ENCODE peak calls at places on chromosomes 3 and 15, in ten cellular contexts. One of them, this sample, is unnamed.

GRCh38 chr3:172107403-172107802 is 68.0 kb downstream of the FNDC3B start:
- DNase-seq in MCF 10A: no peak
- DNase-seq in esophagus squamous epithelium: no peak
- DNase-seq in cardiac muscle cell: no peak
- DNase-seq in OCI-LY7: peak; percentile 91
- DNase-seq in ovary: no peak
- DNase-seq in neural crest cell: no peak
- DNase-seq in endothelial cell: no peak
- DNase-seq in dorsolateral prefrontal cortex: no peak
- DNase-seq in HFFc6: no peak
- DNase-seq in this sample: no peak

GRCh38 chr3:78580691-78581090 is 1187.1 kb downstream of the ROBO1 start:
- DNase-seq in OCI-LY7: no peak
- DNase-seq in HFFc6: no peak
- DNase-seq in neural crest cell: no peak
- DNase-seq in ovary: no peak
- DNase-seq in endothelial cell: no peak
- DNase-seq in dorsolateral prefrontal cortex: no peak
- DNase-seq in cardiac muscle cell: no peak
- DNase-seq in esophagus squamous epithelium: no peak
- DNase-seq in MCF 10A: no peak
- DNase-seq in this sample: no peak

GRCh38 chr15:80514071-80514780 is 110.0 kb downstream of the ARNT2 start:
- DNase-seq in HFFc6: peak; percentile 52
- DNase-seq in cardiac muscle cell: peak; percentile 91
- DNase-seq in OCI-LY7: no peak
- DNase-seq in MCF 10A: peak; percentile 21
- DNase-seq in dorsolateral prefrontal cortex: no peak
- DNase-seq in endothelial cell: no peak
- DNase-seq in esophagus squamous epithelium: no peak
- DNase-seq in neural crest cell: no peak
- DNase-seq in ovary: no peak
- DNase-seq in this sample: no peak

GRCh38 chr3:49410844-49411549 is 779 bp downstream of the RHOA start:
- DNase-seq in esophagus squamous epithelium: no peak
- DNase-seq in OCI-LY7: no peak
- DNase-seq in endothelial cell: no peak
- DNase-seq in MCF 10A: no peak
- DNase-seq in cardiac muscle cell: no peak
- DNase-seq in ovary: no peak
- DNase-seq in dorsolateral prefrontal cortex: no peak
- DNase-seq in neural crest cell: no peak
- DNase-seq in HFFc6: no peak
- DNase-seq in this sample: no peak

GRCh38 chr15:90306560-90306959 is 41.1 kb downstream of the NGRN start:
- DNase-seq in OCI-LY7: no peak
- DNase-seq in cardiac muscle cell: no peak
- DNase-seq in endothelial cell: no peak
- DNase-seq in HFFc6: no peak
- DNase-seq in neural crest cell: no peak
- DNase-seq in ovary: no peak
- DNase-seq in MCF 10A: no peak
- DNase-seq in dorsolateral prefrontal cortex: no peak
- DNase-seq in esophagus squamous epithelium: no peak
- DNase-seq in this sample: no peak

GRCh38 chr3:184168363-184169120 is 6.1 kb upstream of the AP2M1 start:
- DNase-seq in cardiac muscle cell: peak; percentile 76
- DNase-seq in HFFc6: peak; percentile 93
- DNase-seq in ovary: no peak
- DNase-seq in dorsolateral prefrontal cortex: no peak
- DNase-seq in esophagus squamous epithelium: no peak
- DNase-seq in endothelial cell: no peak
- DNase-seq in neural crest cell: no peak
- DNase-seq in OCI-LY7: no peak
- DNase-seq in MCF 10A: no peak
- DNase-seq in this sample: no peak

GRCh38 chr15:80549712-80550111 is 145.4 kb upstream of the ABHD17C start:
- DNase-seq in cardiac muscle cell: peak; percentile 31
- DNase-seq in ovary: no peak
- DNase-seq in HFFc6: no peak
- DNase-seq in neural crest cell: no peak
- DNase-seq in esophagus squamous epithelium: no peak
- DNase-seq in endothelial cell: no peak
- DNase-seq in MCF 10A: no peak
- DNase-seq in OCI-LY7: no peak
- DNase-seq in dorsolateral prefrontal cortex: no peak
- DNase-seq in this sample: no peak

GRCh38 chr3:162082516-162082915 is 585.9 kb downstream of the OTOL1 start:
- DNase-seq in neural crest cell: no peak
- DNase-seq in MCF 10A: no peak
- DNase-seq in ovary: no peak
- DNase-seq in OCI-LY7: no peak
- DNase-seq in HFFc6: peak; percentile 2
- DNase-seq in dorsolateral prefrontal cortex: no peak
- DNase-seq in cardiac muscle cell: no peak
- DNase-seq in esophagus squamous epithelium: no peak
- DNase-seq in endothelial cell: no peak
- DNase-seq in this sample: no peak

GRCh38 chr3:3065876-3066275 is 44.3 kb downstream of the IL5RA start:
- DNase-seq in HFFc6: no peak
- DNase-seq in MCF 10A: peak; percentile 19
- DNase-seq in OCI-LY7: no peak
- DNase-seq in dorsolateral prefrontal cortex: no peak
- DNase-seq in ovary: no peak
- DNase-seq in esophagus squamous epithelium: no peak
- DNase-seq in cardiac muscle cell: peak; percentile 54
- DNase-seq in neural crest cell: no peak
- DNase-seq in endothelial cell: no peak
- DNase-seq in this sample: no peak

GRCh38 chr15:60656491-60657284 is 177.7 kb upstream of the ICE2 start:
- DNase-seq in ovary: no peak
- DNase-seq in esophagus squamous epithelium: no peak
- DNase-seq in MCF 10A: peak; percentile 58
- DNase-seq in dorsolateral prefrontal cortex: no peak
- DNase-seq in cardiac muscle cell: peak; percentile 86
- DNase-seq in HFFc6: no peak
- DNase-seq in neural crest cell: no peak
- DNase-seq in endothelial cell: no peak
- DNase-seq in OCI-LY7: no peak
- DNase-seq in this sample: no peak

GRCh38 chr3:153442386-153442785 is 280.4 kb downstream of the RAP2B start:
- DNase-seq in esophagus squamous epithelium: no peak
- DNase-seq in dorsolateral prefrontal cortex: no peak
- DNase-seq in ovary: no peak
- DNase-seq in cardiac muscle cell: peak; percentile 28
- DNase-seq in HFFc6: no peak
- DNase-seq in neural crest cell: no peak
- DNase-seq in endothelial cell: no peak
- DNase-seq in OCI-LY7: no peak
- DNase-seq in MCF 10A: no peak
- DNase-seq in this sample: no peak

GRCh38 chr3:153440311-153440710 is 278.3 kb downstream of the RAP2B start:
- DNase-seq in endothelial cell: no peak
- DNase-seq in esophagus squamous epithelium: no peak
- DNase-seq in dorsolateral prefrontal cortex: no peak
- DNase-seq in cardiac muscle cell: no peak
- DNase-seq in HFFc6: no peak
- DNase-seq in neural crest cell: no peak
- DNase-seq in MCF 10A: no peak
- DNase-seq in OCI-LY7: no peak
- DNase-seq in ovary: no peak
- DNase-seq in this sample: no peak

GRCh38 chr3:153438275-153438674 is 276.2 kb downstream of the RAP2B start:
- DNase-seq in dorsolateral prefrontal cortex: no peak
- DNase-seq in endothelial cell: no peak
- DNase-seq in neural crest cell: no peak
- DNase-seq in esophagus squamous epithelium: no peak
- DNase-seq in HFFc6: no peak
- DNase-seq in OCI-LY7: no peak
- DNase-seq in cardiac muscle cell: no peak
- DNase-seq in MCF 10A: no peak
- DNase-seq in ovary: no peak
- DNase-seq in this sample: no peak

GRCh38 chr3:153442799-153443487 is 280.9 kb downstream of the RAP2B start:
- DNase-seq in MCF 10A: no peak
- DNase-seq in cardiac muscle cell: no peak
- DNase-seq in OCI-LY7: no peak
- DNase-seq in HFFc6: no peak
- DNase-seq in neural crest cell: no peak
- DNase-seq in dorsolateral prefrontal cortex: no peak
- DNase-seq in endothelial cell: no peak
- DNase-seq in esophagus squamous epithelium: no peak
- DNase-seq in ovary: no peak
- DNase-seq in this sample: no peak

GRCh38 chr3:153439780-153440179 is 277.8 kb downstream of the RAP2B start:
- DNase-seq in MCF 10A: peak; percentile 23
- DNase-seq in OCI-LY7: no peak
- DNase-seq in esophagus squamous epithelium: no peak
- DNase-seq in ovary: no peak
- DNase-seq in HFFc6: no peak
- DNase-seq in dorsolateral prefrontal cortex: no peak
- DNase-seq in endothelial cell: no peak
- DNase-seq in cardiac muscle cell: no peak
- DNase-seq in neural crest cell: no peak
- DNase-seq in this sample: no peak
- TF ChIP-seq CTCF in MCF 10A: no peak
- TF ChIP-seq CTCF in OCI-LY7: peak; percentile 17
- TF ChIP-seq CTCF in esophagus squamous epithelium: no peak
- TF ChIP-seq CTCF in ovary: no peak
- TF ChIP-seq CTCF in HFFc6: peak; percentile 64
- TF ChIP-seq CTCF in dorsolateral prefrontal cortex: no peak
- TF ChIP-seq CTCF in endothelial cell: no peak
- TF ChIP-seq CTCF in cardiac muscle cell: no peak
- TF ChIP-seq CTCF in neural crest cell: no peak
- TF ChIP-seq CTCF in this sample: no peak

DNA sequence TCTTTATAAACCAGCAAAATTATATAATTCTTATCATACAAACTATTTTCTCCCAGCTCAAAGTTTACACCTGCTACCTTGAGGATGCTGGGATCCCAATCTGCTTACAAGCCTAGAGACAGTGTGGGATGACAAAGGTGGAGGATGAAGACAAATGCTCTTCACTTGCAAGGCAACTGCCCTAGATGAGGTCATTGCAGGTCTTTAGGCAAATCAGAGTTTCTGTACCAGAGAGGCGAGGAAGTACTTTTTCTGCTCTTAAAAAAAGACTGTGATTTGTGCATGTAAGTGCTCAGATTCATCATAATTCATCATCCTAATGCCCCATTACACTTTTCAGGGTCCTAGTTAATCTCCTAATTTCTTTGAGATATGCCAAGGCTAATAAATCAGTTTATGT is 376.1 kb downstream of the ZPLD1 start:
- DNase-seq in OCI-LY7: no peak
- DNase-seq in dorsolateral prefrontal cortex: no peak
- DNase-seq in HFFc6: no peak
- DNase-seq in neural crest cell: no peak
- DNase-seq in esophagus squamous epithelium: no peak
- DNase-seq in ovary: no peak
- DNase-seq in MCF 10A: no peak
- DNase-seq in cardiac muscle cell: no peak
- DNase-seq in endothelial cell: no peak
- DNase-seq in this sample: no peak
- TF ChIP-seq CTCF in OCI-LY7: no peak
- TF ChIP-seq CTCF in dorsolateral prefrontal cortex: no peak
- TF ChIP-seq CTCF in HFFc6: no peak
- TF ChIP-seq CTCF in neural crest cell: no peak
- TF ChIP-seq CTCF in esophagus squamous epithelium: no peak
- TF ChIP-seq CTCF in ovary: no peak
- TF ChIP-seq CTCF in MCF 10A: no peak
- TF ChIP-seq CTCF in cardiac muscle cell: no peak
- TF ChIP-seq CTCF in endothelial cell: no peak
- TF ChIP-seq CTCF in this sample: no peak

GRCh38 chr3:134525293-134525692 is 39.4 kb downstream of the CEP63 start:
- DNase-seq in dorsolateral prefrontal cortex: no peak
- DNase-seq in HFFc6: no peak
- DNase-seq in MCF 10A: no peak
- DNase-seq in ovary: no peak
- DNase-seq in esophagus squamous epithelium: no peak
- DNase-seq in endothelial cell: no peak
- DNase-seq in OCI-LY7: no peak
- DNase-seq in neural crest cell: no peak
- DNase-seq in cardiac muscle cell: no peak
- DNase-seq in this sample: no peak

GRCh38 chr3:134522541-134522940 is 36.7 kb downstream of the CEP63 start:
- DNase-seq in cardiac muscle cell: no peak
- DNase-seq in dorsolateral prefrontal cortex: no peak
- DNase-seq in neural crest cell: no peak
- DNase-seq in ovary: no peak
- DNase-seq in esophagus squamous epithelium: no peak
- DNase-seq in OCI-LY7: no peak
- DNase-seq in endothelial cell: no peak
- DNase-seq in HFFc6: no peak
- DNase-seq in MCF 10A: no peak
- DNase-seq in this sample: no peak

GRCh38 chr3:134527538-134528186 is 41.8 kb downstream of the CEP63 start:
- DNase-seq in OCI-LY7: no peak
- DNase-seq in neural crest cell: no peak
- DNase-seq in cardiac muscle cell: no peak
- DNase-seq in dorsolateral prefrontal cortex: no peak
- DNase-seq in endothelial cell: no peak
- DNase-seq in HFFc6: no peak
- DNase-seq in esophagus squamous epithelium: no peak
- DNase-seq in ovary: no peak
- DNase-seq in MCF 10A: no peak
- DNase-seq in this sample: no peak

GRCh38 chr3:134526319-134526718 is 40.5 kb downstream of the CEP63 start:
- DNase-seq in HFFc6: no peak
- DNase-seq in OCI-LY7: no peak
- DNase-seq in esophagus squamous epithelium: no peak
- DNase-seq in dorsolateral prefrontal cortex: no peak
- DNase-seq in neural crest cell: no peak
- DNase-seq in cardiac muscle cell: no peak
- DNase-seq in ovary: no peak
- DNase-seq in MCF 10A: no peak
- DNase-seq in endothelial cell: no peak
- DNase-seq in this sample: no peak

DNA sequence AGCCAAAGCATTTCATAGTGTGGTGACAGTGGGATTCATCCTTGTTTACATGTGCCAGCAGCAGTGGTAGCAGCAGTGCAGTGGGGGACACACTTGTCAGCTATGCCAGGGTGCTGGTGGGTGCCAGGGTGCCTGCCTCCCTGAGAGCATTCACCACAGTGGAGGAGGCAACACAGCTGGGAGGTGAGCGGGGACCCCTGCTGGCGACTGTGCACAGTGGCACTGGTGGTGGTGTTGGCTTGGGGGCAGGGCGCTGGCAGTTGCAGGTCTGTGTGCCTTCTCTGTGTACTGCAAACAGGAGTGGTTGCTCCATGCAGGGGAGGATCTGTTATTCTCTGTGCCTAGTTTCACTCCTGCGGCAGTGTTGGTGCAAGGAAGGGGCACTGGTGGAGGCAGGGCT is 41.2 kb downstream of the CEP63 start:
- DNase-seq in HFFc6: no peak
- DNase-seq in dorsolateral prefrontal cortex: no peak
- DNase-seq in ovary: no peak
- DNase-seq in esophagus squamous epithelium: no peak
- DNase-seq in MCF 10A: peak; percentile 13
- DNase-seq in cardiac muscle cell: peak; percentile 7
- DNase-seq in neural crest cell: no peak
- DNase-seq in endothelial cell: peak; percentile 38
- DNase-seq in OCI-LY7: no peak
- DNase-seq in this sample: peak; percentile 67
- TF ChIP-seq CTCF in HFFc6: peak; percentile 72
- TF ChIP-seq CTCF in dorsolateral prefrontal cortex: no peak
- TF ChIP-seq CTCF in ovary: no peak
- TF ChIP-seq CTCF in esophagus squamous epithelium: no peak
- TF ChIP-seq CTCF in MCF 10A: peak; percentile 18
- TF ChIP-seq CTCF in cardiac muscle cell: peak; percentile 17
- TF ChIP-seq CTCF in neural crest cell: peak; percentile 27
- TF ChIP-seq CTCF in endothelial cell: peak; percentile 55
- TF ChIP-seq CTCF in OCI-LY7: peak; percentile 55
- TF ChIP-seq CTCF in this sample: peak; percentile 71

GRCh38 chr15:53512029-53512428 is 247.4 kb downstream of the WDR72 start:
- DNase-seq in OCI-LY7: no peak
- DNase-seq in endothelial cell: no peak
- DNase-seq in ovary: no peak
- DNase-seq in dorsolateral prefrontal cortex: no peak
- DNase-seq in cardiac muscle cell: no peak
- DNase-seq in HFFc6: no peak
- DNase-seq in MCF 10A: no peak
- DNase-seq in neural crest cell: no peak
- DNase-seq in esophagus squamous epithelium: no peak
- DNase-seq in this sample: no peak
- TF ChIP-seq CTCF in OCI-LY7: peak; percentile 31
- TF ChIP-seq CTCF in endothelial cell: no peak
- TF ChIP-seq CTCF in ovary: no peak
- TF ChIP-seq CTCF in dorsolateral prefrontal cortex: peak; percentile 28
- TF ChIP-seq CTCF in cardiac muscle cell: no peak
- TF ChIP-seq CTCF in HFFc6: no peak
- TF ChIP-seq CTCF in MCF 10A: no peak
- TF ChIP-seq CTCF in neural crest cell: peak; percentile 43
- TF ChIP-seq CTCF in esophagus squamous epithelium: no peak
- TF ChIP-seq CTCF in this sample: peak; percentile 55